ENCODE peak calls at places on chromosomes 5 and 9, in nine cellular contexts. Y is upper lobe of right lung, Z is GM06990, S is cardiac muscle cell, H is heart left ventricle, N is Peyer's patch, U is H1, G is neural crest cell, Q is adrenal gland. C is an unnamed sample.

GRCh38 chr5:15500326-15500958 is 462 bp downstream of the FBXL7 start:
- DNase-seq in H (peak; percentile 66), Y (peak; percentile 71), Q (peak; percentile 76), U (no peak), S (peak; percentile 30), N (peak; percentile 53), G (peak; percentile 42), Z (peak; percentile 4), C (no peak)

GRCh38 chr9:129074106-129074505 is 6.8 kb upstream of the DOLPP1 start:
- DNase-seq in U (no peak), H (no peak), Z (no peak), G (no peak), N (no peak), S (no peak), Q (no peak), Y (no peak), C (no peak)

GRCh38 chr5:157718529-157718928 is 12.7 kb upstream of the THG1L start:
- DNase-seq in Y (no peak), H (peak; percentile 19), Z (no peak), N (no peak), Q (peak; percentile 29), G (no peak), U (no peak), S (peak; percentile 35), C (peak; percentile 65)

GRCh38 chr9:37146372-37146771 is 26.0 kb downstream of the ZCCHC7 start:
- DNase-seq in Q (no peak), U (no peak), N (no peak), G (no peak), Y (no peak), S (no peak), H (no peak), Z (no peak), C (no peak)

GRCh38 chr9:95018099-95018927 is 291.8 kb downstream of the AOPEP start:
- DNase-seq in S (peak; percentile 55), N (no peak), Q (peak; percentile 72), G (no peak), Z (no peak), Y (peak; percentile 71), U (no peak), H (peak; percentile 65), C (peak; percentile 65)

GRCh38 chr5:94432499-94432898 is 185.9 kb downstream of the KIAA0825 start:
- DNase-seq in Q (peak; percentile 16), G (no peak), Z (no peak), H (no peak), Y (no peak), U (no peak), S (no peak), N (no peak), C (peak; percentile 43)

GRCh38 chr5:154418344-154418820 is 27.4 kb upstream of the SAP30L start:
- DNase-seq in H (no peak), U (no peak), Q (peak; percentile 73), Z (no peak), G (no peak), N (no peak), Y (no peak), S (no peak), C (no peak)

GRCh38 chr5:172801184-172801671 is 30.2 kb upstream of the DUSP1 start:
- DNase-seq in Z (no peak), Q (peak; percentile 48), N (no peak), H (no peak), U (no peak), Y (no peak), S (no peak), G (no peak), C (no peak)

GRCh38 chr9:77897292-77897691 is 134.3 kb downstream of the GNAQ start:
- DNase-seq in Z (peak; percentile 22), Q (no peak), S (no peak), N (no peak), G (no peak), Y (no peak), U (no peak), H (peak; percentile 7), C (no peak)

GRCh38 chr5:168734119-168734518 is 155.0 kb upstream of the PANK3 start:
- DNase-seq in Y (no peak), U (no peak), S (no peak), N (no peak), H (no peak), Q (no peak), G (no peak), Z (no peak), C (no peak)

GRCh38 chr9:121944741-121945191 is 148.3 kb downstream of the TTLL11 start:
- DNase-seq in U (no peak), G (no peak), S (no peak), N (no peak), Z (no peak), Q (no peak), Y (no peak), H (no peak), C (peak; percentile 18)

GRCh38 chr5:157651011-157651611 is 1.1 kb downstream of the SOX30 start:
- DNase-seq in G (no peak), U (no peak), H (no peak), S (no peak), Z (no peak), Y (no peak), N (no peak), Q (no peak), C (no peak)

GRCh38 chr9:103364753-103365152 is 369.6 kb downstream of the CYLC2 start:
- DNase-seq in Y (no peak), Z (no peak), H (no peak), U (no peak), S (no peak), G (no peak), N (no peak), Q (no peak), C (peak; percentile 93)

GRCh38 chr5:79695501-79695900 is 5.9 kb downstream of the CMYA5 start:
- DNase-seq in U (no peak), S (no peak), Y (no peak), Q (no peak), N (no peak), Z (no peak), G (no peak), H (no peak), C (no peak)

GRCh38 chr9:135887021-135887507 is 20.3 kb downstream of the CAMSAP1 start:
- DNase-seq in G (no peak), H (peak; percentile 37), Q (peak; percentile 96), S (no peak), N (no peak), U (no peak), Z (no peak), Y (no peak), C (no peak)

GRCh38 chr9:20269620-20270019 is 352.7 kb downstream of the MLLT3 start:
- DNase-seq in H (no peak), U (no peak), Y (no peak), Q (no peak), N (no peak), G (no peak), Z (no peak), S (no peak), C (no peak)

GRCh38 chr5:95822038-95822407 is 503 bp downstream of the GLRX start:
- DNase-seq in Z (peak; percentile 48), H (peak; percentile 77), Y (peak; percentile 82), Q (peak; percentile 72), U (no peak), N (peak; percentile 80), G (no peak), S (peak; percentile 66), C (no peak)

GRCh38 chr5:31607546-31607945 is 31.4 kb upstream of the PDZD2 start:
- DNase-seq in U (no peak), Z (no peak), N (no peak), S (no peak), G (no peak), Y (no peak), H (no peak), Q (no peak), C (no peak)

GRCh38 chr5:57687641-57688040 is 205.0 kb upstream of the ACTBL2 start:
- DNase-seq in G (no peak), N (no peak), Z (no peak), U (no peak), S (no peak), Y (no peak), H (no peak), Q (no peak), C (no peak)

GRCh38 chr5:83895860-83896259 is 175.2 kb upstream of the HAPLN1 start:
- DNase-seq in Y (no peak), U (no peak), N (no peak), H (no peak), Z (no peak), Q (no peak), G (no peak), S (no peak), C (no peak)

GRCh38 chr5:151896041-151896691 is 28.5 kb downstream of the GLRA1 start:
- DNase-seq in N (no peak), Q (no peak), S (no peak), H (no peak), Z (no peak), Y (no peak), G (no peak), U (peak; percentile 51), C (peak; percentile 95)

GRCh38 chr9:136695435-136695895 is 8.2 kb upstream of the AGPAT2 start:
- DNase-seq in Q (no peak), N (peak; percentile 84), H (no peak), G (no peak), Z (no peak), Y (peak; percentile 92), S (no peak), U (no peak), C (peak; percentile 6)

GRCh38 chr9:134210908-134211810 is 46.8 kb upstream of the RNU6ATAC start:
- DNase-seq in N (no peak), Q (no peak), U (no peak), Z (no peak), Y (peak; percentile 53), S (no peak), G (no peak), H (no peak), C (peak; percentile 22)

GRCh38 chr9:83231039-83231438 is 168.1 kb upstream of the RASEF start:
- DNase-seq in Q (no peak), Y (no peak), U (no peak), S (no peak), N (no peak), H (no peak), Z (no peak), G (no peak), C (no peak)
- TF ChIP-seq CTCF in Q (no peak), Y (peak; percentile 55), U (no peak), S (peak; percentile 68), N (no peak), H (peak; percentile 57), Z (peak; percentile 57), G (peak; percentile 61), C (no peak)

GRCh38 chr5:140118294-140118936 is 4.5 kb downstream of the PURA start:
- DNase-seq in Z (no peak), N (no peak), Q (no peak), U (no peak), G (no peak), Y (no peak), S (no peak), H (no peak), C (no peak)
- TF ChIP-seq CTCF in Z (peak; percentile 7), N (no peak), Q (no peak), U (no peak), G (no peak), Y (peak; percentile 14), S (peak; percentile 5), H (no peak), C (no peak)

GRCh38 chr9:92439921-92440750 is 15.9 kb upstream of the OMD start:
- DNase-seq in Q (no peak), N (no peak), G (no peak), H (no peak), Y (no peak), Z (no peak), U (no peak), S (no peak), C (no peak)
- TF ChIP-seq CTCF in Q (no peak), N (no peak), G (no peak), H (no peak), Y (no peak), Z (no peak), U (no peak), S (no peak), C (no peak)

GRCh38 chr9:35756275-35756742 is 2.2 kb upstream of the MSMP start:
- DNase-seq in H (peak; percentile 65), G (peak; percentile 69), Q (peak; percentile 62), Y (peak; percentile 88), U (peak; percentile 38), Z (no peak), S (peak; percentile 62), N (no peak), C (no peak)
- TF ChIP-seq CTCF in H (peak; percentile 64), G (peak; percentile 63), Q (peak; percentile 56), Y (peak; percentile 56), U (peak; percentile 56), Z (peak; percentile 95), S (peak; percentile 59), N (peak; percentile 72), C (peak; percentile 58)

C was measured in astrocyte of the cerebellum.